ENCODE peak calls at places on chromosomes 11 and 22, in nine cellular contexts. Z is fibroblast of lung; L is tibial nerve; N is body of pancreas; G is A549; F is CD4-positive, alpha-beta T cell; R is tibial artery; O is dorsolateral prefrontal cortex; P is CD4-positive, CD25-positive, alpha-beta regulatory T cell. H is an unnamed sample.

GRCh38 chr11:76329983-76330382 is 50.9 kb downstream of the THAP12 start:
- DNase-seq in Z (no peak), L (no peak), N (no peak), G (no peak), F (no peak), R (no peak), O (no peak), P (no peak), H (no peak)

GRCh38 chr11:62811659-62812058 is 6.4 kb upstream of the NXF1 start:
- DNase-seq in Z (no peak), L (no peak), N (no peak), G (no peak), F (no peak), R (no peak), O (no peak), P (no peak), H (no peak)

GRCh38 chr22:44331881-44332714 is 19.3 kb upstream of the SHISAL1 start:
- DNase-seq in Z (peak), L (no peak), N (no peak), G (peak), F (no peak), R (no peak), O (no peak), P (no peak), H (no peak)

GRCh38 chr11:125448136-125448535 is 47.9 kb downstream of the FEZ1 start:
- DNase-seq in Z (peak), L (no peak), N (no peak), G (no peak), F (no peak), R (no peak), O (no peak), P (no peak), H (no peak)

GRCh38 chr11:70551323-70552166 is 153.2 kb downstream of the CTTN start:
- DNase-seq in Z (peak), L (no peak), N (no peak), G (no peak), F (no peak), R (no peak), O (no peak), P (no peak), H (no peak)

GRCh38 chr11:116993599-116993998 is 104.6 kb downstream of the SIK3 start:
- DNase-seq in Z (peak), L (no peak), N (no peak), G (no peak), F (no peak), R (no peak), O (no peak), P (peak), H (peak)

GRCh38 chr11:129639300-129639699 is 176.3 kb upstream of the TMEM45B start:
- DNase-seq in Z (peak), L (no peak), N (no peak), G (peak), F (no peak), R (no peak), O (no peak), P (no peak), H (no peak)

GRCh38 chr11:44623716-44624491 is 58.4 kb downstream of the CD82 start:
- DNase-seq in Z (peak), L (no peak), N (peak), G (no peak), F (peak), R (no peak), O (no peak), P (no peak), H (no peak)

GRCh38 chr11:95089620-95090542 is at the start of gene ENDOD1:
- DNase-seq in Z (peak), L (peak), N (peak), G (peak), F (peak), R (peak), O (peak), P (peak), H (peak)

GRCh38 chr11:1782831-1783724 is 19.4 kb upstream of the CTSD start:
- DNase-seq in Z (peak), L (no peak), N (no peak), G (no peak), F (no peak), R (no peak), O (no peak), P (no peak), H (no peak)

GRCh38 chr11:20937826-20938225 is 268.4 kb downstream of the NELL1 start:
- DNase-seq in Z (no peak), L (no peak), N (no peak), G (no peak), F (no peak), R (no peak), O (no peak), P (no peak), H (no peak)

GRCh38 chr11:103920449-103920848 is 116.0 kb upstream of the DDI1 start:
- DNase-seq in Z (peak), L (no peak), N (no peak), G (no peak), F (no peak), R (no peak), O (no peak), P (no peak), H (no peak)

GRCh38 chr22:40638261-40638660 is 1.7 kb upstream of the MRTFA start:
- DNase-seq in Z (no peak), L (no peak), N (no peak), G (no peak), F (no peak), R (no peak), O (no peak), P (no peak), H (no peak)

GRCh38 chr11:47257518-47258316 is at the start of gene NR1H3:
- DNase-seq in Z (peak), L (peak), N (peak), G (peak), F (no peak), R (peak), O (no peak), P (no peak), H (no peak)

GRCh38 chr11:77705195-77705876 is 67.7 kb upstream of the CLNS1A start:
- DNase-seq in Z (peak), L (no peak), N (no peak), G (peak), F (no peak), R (no peak), O (no peak), P (no peak), H (no peak)

GRCh38 chr22:21837184-21837979 is 30.1 kb downstream of the MAPK1 start:
- DNase-seq in Z (peak), L (no peak), N (no peak), G (peak), F (no peak), R (no peak), O (no peak), P (no peak), H (no peak)

GRCh38 chr11:101567086-101567485 is 16.7 kb downstream of the TRPC6 start:
- DNase-seq in Z (no peak), L (no peak), N (no peak), G (no peak), F (no peak), R (no peak), O (no peak), P (no peak), H (no peak)

GRCh38 chr11:35216962-35217667 is 78.1 kb downstream of the CD44 start:
- DNase-seq in Z (no peak), L (no peak), N (peak), G (no peak), F (no peak), R (no peak), O (no peak), P (peak), H (no peak)

GRCh38 chr22:35467788-35468187 is 67.8 kb downstream of the MCM5 start:
- DNase-seq in Z (peak), L (peak), N (peak), G (no peak), F (no peak), R (peak), O (peak), P (no peak), H (peak)

GRCh38 chr11:133052537-133052936 is 479.8 kb downstream of the OPCML start:
- DNase-seq in Z (no peak), L (no peak), N (no peak), G (no peak), F (no peak), R (no peak), O (no peak), P (no peak), H (no peak)

GRCh38 chr11:36214484-36214883 is 74.7 kb downstream of the COMMD9 start:
- DNase-seq in Z (no peak), L (no peak), N (no peak), G (no peak), F (no peak), R (no peak), O (no peak), P (no peak), H (no peak)

GRCh38 chr22:17774206-17774927 is at the start of gene BID:
- DNase-seq in Z (peak), L (no peak), N (peak), G (no peak), F (peak), R (no peak), O (no peak), P (peak), H (no peak)

GRCh38 chr11:130269544-130269943 is 45.2 kb downstream of the ZBTB44 start:
- DNase-seq in Z (no peak), L (no peak), N (no peak), G (no peak), F (no peak), R (no peak), O (no peak), P (no peak), H (no peak)

GRCh38 chr11:116835042-116835772 is 2.2 kb downstream of the APOA1 start:
- DNase-seq in Z (no peak), L (no peak), N (no peak), G (no peak), F (no peak), R (no peak), O (no peak), P (no peak), H (no peak)

GRCh38 chr11:113372317-113372716 is 15.3 kb upstream of the ANKK1 start:
- DNase-seq in Z (no peak), L (no peak), N (no peak), G (no peak), F (no peak), R (no peak), O (no peak), P (no peak), H (no peak)

GRCh38 chr11:11841121-11841604 is 609 bp upstream of the USP47 start:
- DNase-seq in Z (peak), L (no peak), N (no peak), G (peak), F (no peak), R (peak), O (no peak), P (no peak), H (peak)

GRCh38 chr11:65741185-65741584 is 20.6 kb upstream of the RNASEH2C start:
- DNase-seq in Z (no peak), L (no peak), N (no peak), G (no peak), F (no peak), R (no peak), O (no peak), P (no peak), H (no peak)

GRCh38 chr22:48675141-48675827 is 1152.4 kb downstream of the BRD1 start:
- DNase-seq in Z (no peak), L (no peak), N (no peak), G (no peak), F (no peak), R (no peak), O (no peak), P (no peak), H (no peak)

GRCh38 chr11:77403228-77403627 is 70.7 kb downstream of the PAK1 start:
- DNase-seq in Z (no peak), L (no peak), N (no peak), G (no peak), F (no peak), R (no peak), O (no peak), P (no peak), H (no peak)

GRCh38 chr22:39725351-39726035 is 154.9 kb downstream of the CACNA1I start:
- DNase-seq in Z (no peak), L (no peak), N (no peak), G (no peak), F (peak), R (no peak), O (no peak), P (no peak), H (no peak)

GRCh38 chr11:94868468-94868867 is 100.3 kb downstream of the AMOTL1 start:
- DNase-seq in Z (no peak), L (no peak), N (no peak), G (no peak), F (no peak), R (no peak), O (no peak), P (no peak), H (no peak)

GRCh38 chr11:48167380-48167779 is 49.2 kb upstream of the OR4B1 start:
- DNase-seq in Z (peak), L (no peak), N (no peak), G (no peak), F (no peak), R (no peak), O (no peak), P (no peak), H (no peak)

GRCh38 chr11:3047637-3048036 is 9.6 kb downstream of the CARS1 start:
- DNase-seq in Z (no peak), L (no peak), N (no peak), G (no peak), F (no peak), R (no peak), O (no peak), P (no peak), H (no peak)

GRCh38 chr11:3207530-3208189 is 11.0 kb downstream of the MRGPRG start:
- DNase-seq in Z (no peak), L (no peak), N (no peak), G (no peak), F (no peak), R (no peak), O (no peak), P (no peak), H (no peak)

GRCh38 chr11:88246680-88247079 is 71.4 kb upstream of the RAB38 start:
- DNase-seq in Z (peak), L (no peak), N (no peak), G (no peak), F (no peak), R (peak), O (no peak), P (no peak), H (no peak)

DNA sequence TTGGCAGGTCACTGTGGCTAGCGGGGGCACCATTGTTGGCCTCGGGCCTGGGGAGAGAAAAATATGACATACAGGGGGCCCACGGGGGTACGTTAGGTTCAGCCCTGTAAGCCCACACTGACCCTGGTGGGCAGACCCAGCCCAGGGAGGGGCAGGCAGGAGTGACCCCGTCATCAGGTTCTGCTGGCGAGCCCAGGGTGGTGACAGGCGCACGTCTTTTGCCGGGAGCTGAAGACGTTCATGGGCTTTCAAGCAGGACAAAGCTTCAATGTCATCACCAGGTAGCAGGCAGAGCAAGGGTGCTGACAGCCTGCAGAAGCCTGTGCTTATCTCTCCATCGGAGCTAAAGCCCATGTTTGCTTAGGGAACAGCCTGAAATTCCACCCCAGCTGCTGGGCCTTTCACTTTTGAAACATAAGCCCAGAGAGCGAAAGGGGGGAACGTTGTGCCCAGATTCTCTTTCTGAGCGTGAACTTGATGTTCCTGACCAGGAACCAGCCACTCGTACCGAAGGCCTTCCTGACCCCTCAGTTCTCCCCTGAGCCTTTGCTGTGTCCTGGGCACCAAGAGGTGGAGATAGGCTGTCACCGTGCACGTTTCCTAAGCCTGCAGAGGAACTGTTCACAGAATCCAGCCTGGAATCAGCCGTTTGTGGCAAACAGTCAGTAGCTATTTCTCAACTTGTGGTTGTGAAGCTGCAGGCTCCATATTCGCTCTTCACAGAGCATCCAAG is 74.0 kb upstream of the ATXN10 start:
- DNase-seq in Z (no peak), L (no peak), N (peak), G (no peak), F (no peak), R (no peak), O (no peak), P (no peak), H (no peak)
- H3K27ac ChIP-seq in Z (no peak), L (no peak), N (no peak), G (peak), F (no peak), R (no peak), O (no peak), P (no peak), H (no peak)

GRCh38 chr11:8779107-8779506 is 96.5 kb downstream of the RPL27A start:
- DNase-seq in Z (no peak), L (no peak), N (no peak), G (no peak), F (no peak), R (no peak), O (no peak), P (no peak), H (no peak)

GRCh38 chr11:8777907-8778767 is 95.5 kb downstream of the RPL27A start:
- DNase-seq in Z (peak), L (no peak), N (peak), G (no peak), F (no peak), R (peak), O (no peak), P (no peak), H (no peak)

GRCh38 chr11:8775341-8776133 is 92.9 kb downstream of the RPL27A start:
- DNase-seq in Z (peak), L (no peak), N (peak), G (no peak), F (no peak), R (no peak), O (no peak), P (no peak), H (no peak)

GRCh38 chr11:8773916-8774537 is 91.4 kb downstream of the RPL27A start:
- DNase-seq in Z (no peak), L (no peak), N (no peak), G (no peak), F (no peak), R (no peak), O (no peak), P (no peak), H (no peak)

DNA sequence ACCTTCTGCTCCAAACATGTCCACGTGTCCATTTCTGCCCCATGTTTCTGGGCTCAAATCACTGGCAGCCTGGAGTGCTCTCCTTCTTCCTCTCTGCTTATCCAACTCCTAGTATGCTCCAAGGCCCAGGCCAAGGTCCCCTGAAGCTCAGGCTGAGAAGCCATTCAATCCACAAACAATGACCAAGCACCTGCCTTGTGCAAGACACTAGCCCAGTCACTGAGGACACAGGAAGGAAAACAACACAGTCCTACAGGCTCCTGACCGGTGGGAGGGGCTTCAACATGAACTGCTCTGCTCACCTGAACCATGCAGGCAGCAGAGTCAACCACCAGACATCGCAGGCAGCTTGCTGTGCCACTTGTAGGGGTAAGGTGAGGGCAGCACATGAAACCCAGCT is 93.6 kb downstream of the RPL27A start:
- DNase-seq in Z (no peak), L (no peak), N (peak), G (no peak), F (no peak), R (no peak), O (no peak), P (no peak), H (no peak)
- H3K27ac ChIP-seq in Z (no peak), L (peak), N (no peak), G (no peak), F (no peak), R (peak), O (no peak), P (no peak), H (no peak)

GRCh38 chr11:19701421-19701820 is 11.2 kb upstream of the NAV2 start:
- DNase-seq in Z (no peak), L (no peak), N (no peak), G (no peak), F (no peak), R (no peak), O (no peak), P (no peak), H (no peak)
- H3K27ac ChIP-seq in Z (no peak), L (peak), N (no peak), G (no peak), F (no peak), R (peak), O (no peak), P (no peak), H (no peak)

GRCh38 chr11:120880791-120881190 is 143.1 kb upstream of the TBCEL start:
- DNase-seq in Z (peak), L (no peak), N (no peak), G (no peak), F (no peak), R (no peak), O (no peak), P (no peak), H (no peak)

GRCh38 chr11:120882237-120882636 is 141.7 kb upstream of the TBCEL start:
- DNase-seq in Z (no peak), L (no peak), N (no peak), G (no peak), F (no peak), R (no peak), O (no peak), P (no peak), H (no peak)

GRCh38 chr11:120881591-120881990 is 142.3 kb upstream of the TBCEL start:
- DNase-seq in Z (peak), L (no peak), N (no peak), G (no peak), F (no peak), R (no peak), O (no peak), P (no peak), H (no peak)

GRCh38 chr11:120884290-120885020 is 139.4 kb upstream of the TBCEL start:
- DNase-seq in Z (no peak), L (no peak), N (no peak), G (no peak), F (no peak), R (no peak), O (no peak), P (no peak), H (no peak)

GRCh38 chr11:120883404-120884135 is 140.3 kb upstream of the TBCEL start:
- DNase-seq in Z (peak), L (no peak), N (no peak), G (no peak), F (no peak), R (peak), O (peak), P (no peak), H (no peak)
- H3K27ac ChIP-seq in Z (no peak), L (no peak), N (no peak), G (no peak), F (no peak), R (no peak), O (no peak), P (no peak), H (no peak)

GRCh38 chr22:37884420-37884819 is 21.7 kb upstream of the MICALL1 start:
- DNase-seq in Z (no peak), L (no peak), N (no peak), G (no peak), F (no peak), R (no peak), O (no peak), P (no peak), H (no peak)

DNA sequence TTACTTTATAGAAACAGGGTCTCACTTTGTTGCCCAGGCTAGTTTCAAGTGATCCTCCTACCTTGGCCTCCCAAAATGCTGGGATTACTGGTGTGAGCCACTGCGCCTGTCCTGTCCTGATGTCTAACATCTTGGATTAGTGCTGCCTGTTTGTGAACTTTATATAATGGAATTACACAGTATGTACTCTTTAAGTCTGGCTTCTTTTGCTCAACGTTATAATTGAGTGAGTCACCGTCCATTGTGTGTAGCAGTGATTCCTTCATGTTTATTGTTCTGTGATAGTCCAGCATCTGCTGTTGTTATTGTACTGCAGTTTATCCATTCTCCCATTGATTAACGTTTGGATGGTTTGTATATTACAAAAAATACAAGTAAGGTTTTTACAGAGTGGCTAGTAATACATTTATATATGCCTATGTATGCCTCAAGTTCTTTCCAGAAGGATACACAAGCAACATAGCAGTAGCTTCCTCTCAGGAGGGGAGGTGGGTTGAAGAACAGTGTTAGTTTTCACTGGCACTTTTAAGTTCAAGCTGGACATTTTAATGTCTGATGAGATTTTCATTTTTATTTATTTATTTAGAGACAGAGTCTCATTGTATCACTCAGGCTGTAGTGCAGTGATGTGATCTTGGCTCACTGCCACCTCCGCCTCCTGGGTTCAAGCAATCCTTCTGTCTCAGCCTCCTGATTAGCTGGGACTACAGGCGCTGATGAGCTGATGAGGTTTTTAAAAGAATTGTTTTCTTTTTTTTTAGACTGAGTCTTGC is 25.2 kb upstream of the MICALL1 start:
- DNase-seq in Z (peak), L (no peak), N (no peak), G (no peak), F (no peak), R (no peak), O (peak), P (no peak), H (peak)
- H3K27ac ChIP-seq in Z (no peak), L (peak), N (no peak), G (no peak), F (no peak), R (no peak), O (peak), P (no peak), H (peak)

H was measured in substantia nigra.